ENCODE peak calls at places on chromosomes 3 and 15, in seven cellular contexts. Z is HCT116, G is DND-41, C is body of pancreas, J is GM20000, L is endothelial cell of umbilical vein, H is heart left ventricle. K is an unnamed sample.

GRCh38 chr3:109268181-109268580 is 48.1 kb downstream of the DPPA2 start:
- DNase-seq in H (no peak), L (no peak), C (no peak), Z (peak; percentile 13), J (no peak), G (no peak), K (no peak)

GRCh38 chr3:60610441-60611112 is 640.7 kb downstream of the FHIT start:
- DNase-seq in C (peak; percentile 69), G (no peak), L (no peak), H (peak; percentile 8), J (no peak), Z (no peak), K (no peak)

GRCh38 chr3:122682016-122682374 is 1.4 kb downstream of the PARP14 start:
- DNase-seq in G (no peak), H (no peak), L (no peak), J (no peak), Z (no peak), C (no peak), K (no peak)

GRCh38 chr15:78364233-78364632 is 24.1 kb downstream of the CRABP1 start:
- DNase-seq in H (no peak), L (no peak), J (no peak), G (no peak), C (no peak), Z (no peak), K (no peak)

GRCh38 chr3:71421820-71422566 is 161.5 kb downstream of the FOXP1 start:
- DNase-seq in H (no peak), Z (no peak), L (no peak), G (no peak), J (peak; percentile 42), C (no peak), K (no peak)

GRCh38 chr3:34183581-34184313 is 385.3 kb downstream of the PDCD6IP start:
- DNase-seq in G (peak; percentile 16), Z (no peak), H (no peak), J (no peak), L (no peak), C (no peak), K (no peak)

GRCh38 chr3:71160800-71161546 is 422.6 kb downstream of the FOXP1 start:
- DNase-seq in G (peak; percentile 16), Z (no peak), C (no peak), J (no peak), H (no peak), L (no peak), K (no peak)

GRCh38 chr3:31137718-31138465 is 243.4 kb upstream of the GADL1 start:
- DNase-seq in L (no peak), G (no peak), C (no peak), Z (no peak), J (no peak), H (no peak), K (no peak)

GRCh38 chr3:62587579-62588031 is 214.3 kb upstream of the FEZF2 start:
- DNase-seq in J (no peak), C (no peak), H (no peak), Z (no peak), G (no peak), L (peak; percentile 72), K (no peak)

GRCh38 chr15:49370782-49371181 is 52.3 kb upstream of the FGF7 start:
- DNase-seq in C (no peak), J (no peak), Z (peak; percentile 13), H (no peak), G (no peak), L (peak; percentile 3), K (no peak)

GRCh38 chr3:64067510-64068346 is 44.4 kb upstream of the PSMD6 start:
- DNase-seq in G (no peak), C (no peak), Z (no peak), L (no peak), H (no peak), J (no peak), K (no peak)

GRCh38 chr3:57026918-57027317 is 33.5 kb upstream of the SPATA12 start:
- DNase-seq in J (no peak), L (peak; percentile 17), Z (no peak), G (peak; percentile 17), C (peak; percentile 56), H (no peak), K (no peak)

GRCh38 chr15:78564743-78565096 is 600 bp upstream of the CHRNA5 start:
- DNase-seq in Z (no peak), G (no peak), C (no peak), H (no peak), J (no peak), L (no peak), K (no peak)

GRCh38 chr3:24100694-24101402 is 155.8 kb downstream of the NR1D2 start:
- DNase-seq in G (no peak), L (no peak), Z (no peak), J (no peak), H (peak; percentile 32), C (peak; percentile 16), K (no peak)

GRCh38 chr3:15728766-15729165 is 69.0 kb downstream of the ANKRD28 start:
- DNase-seq in G (no peak), Z (no peak), L (no peak), C (no peak), H (no peak), J (no peak), K (no peak)

GRCh38 chr15:75801859-75802593 is 41.2 kb upstream of the UBE2Q2 start:
- DNase-seq in L (peak; percentile 67), G (peak; percentile 73), H (peak; percentile 81), Z (peak; percentile 64), C (peak; percentile 81), J (peak; percentile 85), K (peak; percentile 87)

GRCh38 chr3:194056731-194057415 is 79.1 kb upstream of the HES1 start:
- DNase-seq in H (no peak), J (no peak), G (no peak), C (no peak), Z (no peak), L (no peak), K (no peak)

GRCh38 chr3:51975857-51976549 is 1.1 kb downstream of the ABHD14A start:
- DNase-seq in G (no peak), J (no peak), L (peak; percentile 65), C (peak; percentile 78), Z (no peak), H (peak; percentile 71), K (peak; percentile 66)

GRCh38 chr3:188888321-188889056 is 283.3 kb upstream of the TPRG1 start:
- DNase-seq in Z (no peak), L (no peak), J (no peak), C (no peak), H (no peak), G (no peak), K (no peak)

GRCh38 chr3:38011111-38011510 is 18.3 kb downstream of the PLCD1 start:
- DNase-seq in C (no peak), Z (no peak), H (no peak), G (no peak), L (no peak), J (no peak), K (no peak)

GRCh38 chr3:127556565-127556964 is 34.0 kb downstream of the TPRA1 start:
- DNase-seq in J (no peak), Z (no peak), L (no peak), C (no peak), G (no peak), H (no peak), K (no peak)
- TF ChIP-seq CTCF in J (no peak), Z (peak; percentile 56), L (peak; percentile 8), C (no peak), G (peak; percentile 48), H (no peak), K (peak; percentile 37)

DNA sequence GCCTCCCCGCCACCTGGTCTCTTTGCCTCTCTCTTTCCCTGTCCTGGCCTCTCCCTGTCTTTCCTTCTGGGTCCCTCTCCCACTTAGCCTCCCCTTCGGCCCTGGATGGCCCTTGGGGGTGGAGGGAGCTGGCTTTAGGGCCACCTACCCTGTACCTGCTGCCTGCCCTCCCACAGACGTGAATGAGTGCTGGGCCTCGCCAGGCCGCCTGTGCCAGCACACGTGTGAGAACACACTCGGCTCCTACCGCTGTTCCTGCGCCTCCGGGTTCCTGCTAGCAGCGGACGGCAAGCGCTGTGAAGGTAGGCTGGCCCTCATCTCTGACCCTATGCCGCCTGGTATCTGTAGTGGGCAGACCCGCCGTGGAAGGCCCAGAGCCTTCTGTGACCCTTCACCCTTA is 80.7 kb downstream of the FBLN2 start:
- DNase-seq in Z (no peak), G (no peak), C (no peak), H (no peak), L (no peak), J (no peak), K (no peak)
- TF ChIP-seq CTCF in Z (no peak), G (no peak), C (no peak), H (no peak), L (no peak), J (no peak), K (no peak)

GRCh38 chr3:154954750-154955149 is 125.4 kb upstream of the MME start:
- DNase-seq in Z (peak; percentile 51), C (no peak), L (peak; percentile 53), J (no peak), H (no peak), G (no peak), K (no peak)
- TF ChIP-seq CTCF in Z (peak; percentile 55), C (no peak), L (peak; percentile 50), J (no peak), H (no peak), G (peak; percentile 66), K (peak; percentile 52)

GRCh38 chr3:117399311-117400068 is 689.9 kb downstream of the TUSC7 start:
- DNase-seq in C (peak; percentile 24), J (no peak), L (no peak), G (no peak), Z (no peak), H (no peak), K (no peak)

GRCh38 chr3:117393119-117393518 is 683.5 kb downstream of the TUSC7 start:
- DNase-seq in G (no peak), Z (no peak), J (no peak), C (no peak), H (no peak), L (no peak), K (no peak)

GRCh38 chr3:117393801-117394200 is 684.2 kb downstream of the TUSC7 start:
- DNase-seq in L (no peak), Z (no peak), J (no peak), G (no peak), H (no peak), C (no peak), K (no peak)

GRCh38 chr3:117400303-117400702 is 690.7 kb downstream of the TUSC7 start:
- DNase-seq in C (no peak), G (no peak), Z (no peak), H (no peak), J (no peak), L (no peak), K (no peak)

GRCh38 chr3:117398166-117398954 is 688.8 kb downstream of the TUSC7 start:
- DNase-seq in G (no peak), H (no peak), C (peak; percentile 91), L (no peak), J (no peak), Z (no peak), K (peak; percentile 2)
- TF ChIP-seq CTCF in G (no peak), H (no peak), C (no peak), L (no peak), J (no peak), Z (no peak), K (no peak)

GRCh38 chr3:131142580-131142979 is 115.9 kb downstream of the NEK11 start:
- DNase-seq in C (no peak), J (no peak), L (no peak), G (no peak), H (no peak), Z (no peak), K (no peak)
- TF ChIP-seq CTCF in C (no peak), J (no peak), L (no peak), G (no peak), H (no peak), Z (no peak), K (no peak)

K was measured in neural crest cell.